ENCODE peak calls at places on chromosomes 16 and 17, in four cellular contexts. R is dorsolateral prefrontal cortex, B is GM13977, V is Calu3. E is an unnamed sample.

GRCh38 chr16:6447046-6447445 is 885.6 kb upstream of the RBFOX1 start:
- DNase-seq in R (no peak), B (no peak), V (no peak), E (no peak)

GRCh38 chr17:61309857-61310256 is 89.8 kb upstream of the TBX2 start:
- DNase-seq in R (no peak), B (no peak), V (no peak), E (no peak)

GRCh38 chr16:56614549-56614991 is 6.2 kb downstream of the MT2A start:
- DNase-seq in R (no peak), B (no peak), V (no peak), E (no peak)

GRCh38 chr17:8126306-8127066 is 2.6 kb upstream of the HES7 start:
- DNase-seq in R (peak), B (peak), V (peak), E (peak)

GRCh38 chr16:17301593-17302135 is 169.1 kb downstream of the XYLT1 start:
- DNase-seq in R (no peak), B (peak), V (no peak), E (peak)

GRCh38 chr17:41664587-41665565 is 23.8 kb upstream of the EIF1 start:
- DNase-seq in R (no peak), B (no peak), V (no peak), E (peak)

GRCh38 chr16:48158296-48158695 is 2.5 kb upstream of the ABCC12 start:
- DNase-seq in R (no peak), B (peak), V (peak), E (peak)

GRCh38 chr17:29590979-29591736 is 1.7 kb upstream of the GIT1 start:
- DNase-seq in R (no peak), B (peak), V (peak), E (peak)

GRCh38 chr16:9091867-9092281 is 430 bp downstream of the HAPSTR1 start:
- DNase-seq in R (peak), B (peak), V (peak), E (peak)

GRCh38 chr16:84988328-84989080 is 22.8 kb downstream of the ZDHHC7 start:
- DNase-seq in R (no peak), B (no peak), V (no peak), E (no peak)

E was measured in GM20000.